ENCODE peak calls at places on chromosome 10, in six cellular contexts. B, X, G, V, R and O are unnamed samples.

GRCh38 chr10:72058989-72059842 is 29.1 kb downstream of the SPOCK2 start:
- DNase-seq in B (no peak), G (peak; percentile 41), X (no peak), V (no peak), R (no peak), O (no peak)

GRCh38 chr10:124993345-124993708 is 51.4 kb downstream of the ZRANB1 start:
- DNase-seq in X (no peak), G (no peak), B (no peak), R (no peak), V (no peak), O (no peak)

GRCh38 chr10:776772-777171 is 87.3 kb upstream of the DIP2C start:
- DNase-seq in X (no peak), V (no peak), R (peak; percentile 76), G (no peak), B (no peak), O (no peak)

GRCh38 chr10:48266528-48266927 is 8.0 kb downstream of the FRMPD2 start:
- DNase-seq in X (no peak), B (no peak), V (no peak), R (no peak), G (no peak), O (no peak)

GRCh38 chr10:90197766-90198165 is 496.4 kb downstream of the KIF20B start:
- DNase-seq in R (no peak), G (no peak), B (no peak), X (no peak), V (no peak), O (no peak)

GRCh38 chr10:27801171-27801785 is 55.7 kb upstream of the MKX start:
- DNase-seq in X (no peak), V (no peak), R (no peak), B (no peak), G (no peak), O (no peak)

GRCh38 chr10:13349776-13350274 is 1.7 kb upstream of the SEPHS1 start:
- DNase-seq in V (peak; percentile 97), B (no peak), X (no peak), R (peak; percentile 39), G (peak; percentile 41), O (no peak)

GRCh38 chr10:57303567-57303966 is 942.5 kb upstream of the ZWINT start:
- DNase-seq in R (no peak), X (no peak), G (peak; percentile 2), B (no peak), V (no peak), O (no peak)

GRCh38 chr10:90885176-90885575 is 13.4 kb downstream of the RPP30 start:
- DNase-seq in B (no peak), V (no peak), R (no peak), G (no peak), X (no peak), O (no peak)

GRCh38 chr10:78913219-78914059 is 155.3 kb upstream of the ZMIZ1 start:
- DNase-seq in R (peak; percentile 51), X (no peak), G (no peak), V (peak; percentile 51), B (peak; percentile 86), O (no peak)

GRCh38 chr10:74208997-74209396 is 58.0 kb downstream of the ADK start:
- DNase-seq in R (no peak), B (no peak), V (no peak), X (no peak), G (no peak), O (no peak)

GRCh38 chr10:102414749-102415148 is 3.8 kb downstream of the PSD start:
- DNase-seq in G (no peak), B (no peak), R (no peak), V (no peak), X (no peak), O (no peak)

GRCh38 chr10:133335238-133336122 is 1.2 kb downstream of the CALY start:
- DNase-seq in R (peak; percentile 67), B (no peak), X (no peak), V (no peak), G (peak; percentile 62), O (no peak)

GRCh38 chr10:72740526-72740925 is 48.6 kb downstream of the MCU start:
- DNase-seq in V (no peak), G (peak; percentile 23), R (no peak), B (peak; percentile 59), X (no peak), O (peak; percentile 45)

GRCh38 chr10:1142596-1142995 is 86.4 kb downstream of the WDR37 start:
- DNase-seq in R (no peak), V (no peak), X (no peak), B (no peak), G (no peak), O (no peak)

GRCh38 chr10:74799840-74800239 is 26.6 kb upstream of the KAT6B start:
- DNase-seq in X (no peak), G (peak; percentile 18), R (no peak), V (no peak), B (peak; percentile 17), O (no peak)

GRCh38 chr10:78267598-78267997 is 233.9 kb downstream of the RPS24 start:
- DNase-seq in V (no peak), B (no peak), X (no peak), G (no peak), R (peak; percentile 31), O (no peak)

GRCh38 chr10:12202230-12202629 is 6.2 kb downstream of the CDC123 start:
- DNase-seq in R (no peak), X (no peak), V (no peak), G (no peak), B (no peak), O (no peak)

GRCh38 chr10:70500812-70501301 is 22.3 kb downstream of the PALD1 start:
- DNase-seq in B (no peak), X (no peak), V (no peak), R (no peak), G (no peak), O (no peak)

GRCh38 chr10:100621360-100622205 is 85.8 kb downstream of the HIF1AN start:
- DNase-seq in X (no peak), V (no peak), R (peak; percentile 56), G (no peak), B (no peak), O (no peak)

GRCh38 chr10:88921194-88921593 is 31.4 kb downstream of the ACTA2 start:
- DNase-seq in G (no peak), V (no peak), R (no peak), X (no peak), B (no peak), O (no peak)

DNA sequence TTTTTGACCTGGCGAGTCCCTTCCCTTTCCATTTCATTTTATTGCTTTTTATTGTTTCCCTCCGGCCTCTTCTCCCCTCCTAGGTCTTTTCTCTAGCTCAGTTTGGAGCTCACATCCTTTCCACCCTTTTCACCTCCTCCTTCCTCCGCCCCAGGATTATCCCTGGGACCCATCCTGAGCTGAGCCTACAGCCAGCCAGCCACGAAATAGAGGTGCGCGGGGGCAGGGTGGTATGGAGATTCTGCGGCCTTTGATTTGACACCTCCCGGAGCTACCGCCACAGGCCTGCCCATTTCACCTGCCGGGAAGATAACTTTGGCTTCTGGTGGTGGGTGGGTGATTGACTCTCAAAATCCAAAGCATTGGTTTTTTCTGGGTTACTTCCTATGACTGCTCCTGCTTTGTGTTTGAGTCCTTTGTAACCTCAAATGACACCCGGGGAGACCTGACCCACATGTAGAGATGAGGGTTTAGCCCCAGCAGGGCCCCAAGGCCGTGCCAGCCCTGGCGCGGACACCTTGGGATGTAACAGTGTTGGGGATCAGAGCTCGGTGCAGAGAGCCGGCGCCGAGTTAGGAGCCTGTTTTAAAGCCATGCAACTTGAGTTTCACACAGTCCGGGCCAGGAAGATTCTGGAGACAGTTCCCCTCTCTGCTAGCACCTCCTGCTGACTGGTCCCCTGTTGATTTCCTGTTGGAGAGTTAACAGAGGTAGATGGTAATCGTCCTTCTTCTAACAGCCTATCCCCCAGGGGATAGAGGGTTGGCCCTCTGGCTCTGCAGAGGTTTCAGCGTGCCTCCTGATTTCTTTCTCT is 1.5 kb downstream of the DUSP5 start:
- DNase-seq in R (no peak), G (peak; percentile 50), V (peak; percentile 47), X (peak; percentile 72), B (peak; percentile 21), O (no peak)
- H3K79me2 ChIP-seq in R (peaks cover 81% of the 10 kb centered on the region), G (peaks cover 25% of the 10 kb centered on the region), V (peaks cover 44% of the 10 kb centered on the region), X (peaks cover 73% of the 10 kb centered on the region), B (no peaks in the 10 kb centered on the region), O (peaks cover 84% of the 10 kb centered on the region)

GRCh38 chr10:116324227-116324950 is at the start of gene CCDC172:
- DNase-seq in G (no peak), B (no peak), X (no peak), R (no peak), V (no peak), O (no peak)
- H2AFZ ChIP-seq in G (no peak within 1 kb of the TSS), B (no peak within 1 kb of the TSS), X (no peak within 1 kb of the TSS), R (no peak within 1 kb of the TSS), V (peak within 1 kb of the TSS; percentile 97), O (no peak within 1 kb of the TSS)

DNA sequence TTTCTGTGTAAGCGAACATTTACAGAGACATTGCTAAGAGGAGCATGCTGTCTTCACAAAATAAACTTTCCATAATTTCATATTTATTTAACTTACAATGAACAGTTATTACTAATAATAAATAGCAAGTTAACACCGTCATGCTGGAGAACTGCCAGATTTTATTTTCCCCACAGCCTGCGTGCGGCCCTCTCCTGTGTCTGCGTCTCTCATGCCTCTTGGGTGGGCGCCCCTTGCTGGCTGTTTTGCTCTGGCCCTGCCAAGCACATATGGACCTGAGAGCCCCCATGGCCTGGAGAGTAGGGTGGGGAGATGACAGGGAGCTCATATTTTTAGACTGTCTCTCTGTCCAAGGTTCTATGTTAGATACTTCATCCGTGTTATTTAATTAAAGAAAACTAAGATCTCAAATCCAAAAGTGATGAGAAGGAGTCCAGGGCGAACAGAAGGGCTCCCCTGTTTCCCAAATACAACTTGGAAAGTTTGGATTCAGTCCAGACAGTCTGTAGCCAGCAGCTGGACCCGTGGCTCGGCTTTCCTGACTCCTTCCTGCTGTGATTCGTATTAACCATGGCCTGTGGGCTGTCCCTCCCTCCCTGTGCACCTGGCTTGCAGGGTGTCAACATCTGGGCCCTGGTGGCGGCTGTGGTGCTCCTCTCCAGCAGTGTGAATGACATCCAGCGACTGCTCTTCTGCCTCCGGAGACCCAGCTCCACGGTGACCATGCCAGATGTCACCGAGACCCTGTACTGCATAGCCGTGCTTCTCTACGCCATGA is 20.5 kb downstream of the FBH1 start:
- DNase-seq in B (no peak), X (no peak), R (no peak), V (no peak), G (no peak), O (no peak)
- TF ChIP-seq YY1 in B (no peak), X (no peak), R (no peak), V (no peak), G (no peak), O (no peak)

DNA sequence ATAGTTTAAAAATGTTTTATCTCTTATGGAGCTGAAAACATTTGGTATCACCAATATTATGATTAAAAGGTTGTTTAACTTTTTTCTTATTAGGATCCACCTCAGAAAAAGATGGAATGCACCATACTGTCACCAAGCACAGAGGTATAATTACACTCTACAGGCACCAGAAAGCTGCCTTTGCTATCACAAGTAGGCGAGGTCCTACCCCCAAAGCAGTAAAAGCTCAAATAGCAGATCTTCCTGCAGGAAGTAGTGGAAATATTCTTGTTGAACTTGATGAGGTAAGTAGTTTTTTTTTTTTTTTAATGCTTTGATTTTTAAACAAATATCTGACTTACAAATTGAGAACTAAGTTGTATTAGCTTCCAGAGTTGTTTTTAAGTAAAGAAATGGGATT is 68.5 kb downstream of the BTAF1 start:
- DNase-seq in G (no peak), R (no peak), B (no peak), V (no peak), X (no peak), O (no peak)
- H3K79me2 ChIP-seq in G (no peaks in the 10 kb centered on the region), R (no peaks in the 10 kb centered on the region), B (no peaks in the 10 kb centered on the region), V (no peaks in the 10 kb centered on the region), X (no peaks in the 10 kb centered on the region), O (no peaks in the 10 kb centered on the region)

GRCh38 chr10:52232561-52233350 is 81.3 kb upstream of the DKK1 start:
- DNase-seq in V (no peak), B (peak; percentile 7), R (peak; percentile 9), G (no peak), X (no peak), O (no peak)
- H2AFZ ChIP-seq in V (no peak overlapping the region), B (peak overlapping the region; percentile 55), R (peak overlapping the region; percentile 78), G (no peak overlapping the region), X (no peak overlapping the region), O (peak overlapping the region; percentile 66)

GRCh38 chr10:59079386-59080226 is 96.8 kb upstream of the PHYHIPL start:
- DNase-seq in V (no peak), R (no peak), X (no peak), G (no peak), B (peak; percentile 39), O (peak; percentile 3)
- TF ChIP-seq YY1 in V (no peak), R (no peak), X (no peak), G (no peak), B (no peak), O (no peak)